ENCODE peak calls at places on chromosomes 5 and 9, in nine cellular contexts. D, E, S, Y, M, W, L, A and I are unnamed samples.

GRCh38 chr5:14246350-14247053 is 103.4 kb downstream of the TRIO start:
- DNase-seq in D (no peak), E (no peak), S (no peak), Y (no peak), M (no peak), W (no peak), L (no peak), A (no peak), I (no peak)

GRCh38 chr5:103827976-103828375 is 265.4 kb upstream of the NUDT12 start:
- DNase-seq in D (no peak), E (no peak), S (no peak), Y (no peak), M (no peak), W (no peak), L (no peak), A (no peak), I (no peak)

GRCh38 chr5:54832066-54832465 is 153.3 kb downstream of the ESM1 start:
- DNase-seq in D (no peak), E (no peak), S (no peak), Y (peak; percentile 91), M (no peak), W (peak; percentile 51), L (no peak), A (no peak), I (no peak)

GRCh38 chr5:60483046-60483445 is 216.9 kb downstream of the DEPDC1B start:
- DNase-seq in D (no peak), E (no peak), S (no peak), Y (peak; percentile 30), M (no peak), W (no peak), L (no peak), A (no peak), I (no peak)

GRCh38 chr5:174559566-174560090 is 164.8 kb upstream of the MSX2 start:
- DNase-seq in D (no peak), E (no peak), S (no peak), Y (no peak), M (no peak), W (no peak), L (no peak), A (no peak), I (no peak)

GRCh38 chr9:20320921-20321320 is 301.4 kb downstream of the MLLT3 start:
- DNase-seq in D (no peak), E (no peak), S (no peak), Y (no peak), M (no peak), W (no peak), L (no peak), A (no peak), I (no peak)

GRCh38 chr5:172455511-172456061 is 1.3 kb upstream of the SH3PXD2B start:
- DNase-seq in D (peak; percentile 23), E (no peak), S (peak; percentile 71), Y (peak; percentile 75), M (no peak), W (no peak), L (no peak), A (no peak), I (no peak)

GRCh38 chr5:97591781-97592180 is 408.7 kb upstream of the RIOK2 start:
- DNase-seq in D (no peak), E (no peak), S (no peak), Y (no peak), M (no peak), W (no peak), L (no peak), A (no peak), I (no peak)

GRCh38 chr5:133032852-133033742 is 6.7 kb upstream of the ZCCHC10 start:
- DNase-seq in D (no peak), E (no peak), S (no peak), Y (no peak), M (no peak), W (no peak), L (peak; percentile 45), A (no peak), I (no peak)

GRCh38 chr5:109656829-109657228 is 32.9 kb upstream of the MAN2A1 start:
- DNase-seq in D (no peak), E (peak; percentile 70), S (peak; percentile 89), Y (peak; percentile 67), M (peak; percentile 74), W (peak; percentile 14), L (no peak), A (no peak), I (no peak)

GRCh38 chr5:121366515-121366914 is 485.2 kb upstream of the FTMT start:
- DNase-seq in D (no peak), E (no peak), S (peak; percentile 28), Y (peak; percentile 84), M (no peak), W (peak; percentile 18), L (no peak), A (peak; percentile 12), I (no peak)

GRCh38 chr9:79584655-79584982 is 12.9 kb downstream of the TLE4 start:
- DNase-seq in D (no peak), E (no peak), S (no peak), Y (no peak), M (no peak), W (no peak), L (no peak), A (no peak), I (no peak)

GRCh38 chr9:16367605-16368424 is 502.7 kb downstream of the BNC2 start:
- DNase-seq in D (no peak), E (no peak), S (no peak), Y (peak; percentile 91), M (no peak), W (peak; percentile 54), L (no peak), A (no peak), I (no peak)

GRCh38 chr5:74199005-74199404 is 441.5 kb downstream of the ENC1 start:
- DNase-seq in D (no peak), E (no peak), S (no peak), Y (peak; percentile 40), M (no peak), W (no peak), L (no peak), A (no peak), I (no peak)

GRCh38 chr9:130861372-130862180 is 26.5 kb downstream of the ABL1 start:
- DNase-seq in D (no peak), E (no peak), S (no peak), Y (no peak), M (no peak), W (no peak), L (no peak), A (no peak), I (no peak)

GRCh38 chr9:26954050-26954508 is 2.1 kb upstream of the IFT74 start:
- DNase-seq in D (no peak), E (no peak), S (peak; percentile 18), Y (no peak), M (no peak), W (no peak), L (no peak), A (no peak), I (no peak)

GRCh38 chr9:119487118-119487827 is 118.0 kb upstream of the BRINP1 start:
- DNase-seq in D (peak; percentile 19), E (no peak), S (no peak), Y (no peak), M (no peak), W (no peak), L (no peak), A (no peak), I (no peak)
- TF ChIP-seq CTCF in D (no peak), E (no peak), S (no peak), Y (no peak), M (no peak), W (no peak), L (no peak), A (no peak), I (no peak)

GRCh38 chr5:149942199-149942598 is 2.4 kb downstream of the PDE6A start:
- DNase-seq in D (no peak), E (no peak), S (no peak), Y (no peak), M (no peak), W (no peak), L (no peak), A (no peak), I (no peak)
- TF ChIP-seq CTCF in D (no peak), E (no peak), S (no peak), Y (no peak), M (no peak), W (no peak), L (no peak), A (no peak), I (no peak)

DNA sequence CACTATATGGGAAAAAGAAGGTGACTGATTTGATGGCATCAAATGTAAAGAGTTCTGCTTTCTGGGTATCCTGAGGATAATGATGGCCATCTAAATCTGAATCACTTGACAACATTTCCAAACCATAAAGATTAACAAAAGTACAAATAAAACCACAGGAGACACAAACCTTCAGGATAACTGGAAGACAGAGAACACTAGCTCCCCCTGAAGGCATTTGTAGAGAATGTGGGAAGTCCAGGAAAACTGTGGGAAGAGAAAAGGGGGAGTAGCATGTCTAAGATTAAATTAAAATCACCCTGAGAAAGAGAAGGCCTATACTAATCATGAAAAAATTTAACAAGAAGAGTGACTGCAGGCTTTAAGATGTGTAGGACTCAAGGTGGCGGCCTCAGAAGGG is 116.2 kb downstream of the PRELID2 start:
- DNase-seq in D (no peak), E (no peak), S (peak; percentile 51), Y (peak; percentile 37), M (no peak), W (peak; percentile 15), L (no peak), A (peak; percentile 10), I (no peak)
- TF ChIP-seq CTCF in D (no peak), E (no peak), S (peak; percentile 71), Y (peak; percentile 66), M (no peak), W (peak; percentile 75), L (no peak), A (peak; percentile 56), I (peak; percentile 51)

GRCh38 chr5:149552038-149552494 is 827 bp upstream of the CSNK1A1 start:
- DNase-seq in D (no peak), E (no peak), S (no peak), Y (no peak), M (no peak), W (no peak), L (no peak), A (no peak), I (no peak)
- TF ChIP-seq CTCF in D (no peak), E (no peak), S (no peak), Y (no peak), M (no peak), W (no peak), L (no peak), A (no peak), I (peak; percentile 23)

DNA sequence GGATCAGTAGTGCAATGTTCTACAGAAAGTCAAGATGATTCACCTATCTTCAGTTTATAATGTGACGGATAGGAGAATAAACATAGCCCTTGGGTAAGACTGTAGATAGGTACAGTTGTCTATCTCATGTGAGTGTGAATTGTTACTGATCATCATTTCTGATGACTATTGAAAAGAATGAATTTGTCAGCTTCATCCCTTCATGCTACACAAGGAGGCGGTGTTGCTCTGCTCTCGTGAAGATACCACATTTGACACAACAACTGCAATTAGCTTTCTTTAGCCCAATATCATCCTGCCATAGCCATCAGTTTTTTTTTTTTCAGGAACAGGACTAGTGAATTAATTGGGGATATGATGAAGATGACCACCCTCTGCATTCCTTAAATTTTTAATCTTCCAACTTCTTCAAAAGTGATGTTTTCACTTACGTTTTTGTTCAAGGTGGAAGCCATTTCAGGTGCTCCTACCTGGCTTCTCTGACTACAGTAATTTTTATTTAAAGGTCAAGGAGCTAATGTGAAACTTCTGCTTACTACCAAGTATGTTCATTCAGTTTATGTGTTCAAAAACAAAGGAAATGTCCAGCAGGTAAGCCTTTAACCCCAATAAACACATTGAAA is 152.9 kb upstream of the MOCS2 start:
- DNase-seq in D (peak; percentile 29), E (no peak), S (peak; percentile 81), Y (peak; percentile 87), M (no peak), W (no peak), L (no peak), A (no peak), I (no peak)
- TF ChIP-seq CTCF in D (peak; percentile 27), E (peak; percentile 36), S (peak; percentile 80), Y (peak; percentile 53), M (no peak), W (peak; percentile 59), L (no peak), A (peak; percentile 55), I (peak; percentile 62)

GRCh38 chr5:62689599-62690368 is 111.2 kb downstream of the LRRC70 start:
- DNase-seq in D (no peak), E (no peak), S (no peak), Y (peak; percentile 6), M (no peak), W (no peak), L (no peak), A (no peak), I (no peak)
- TF ChIP-seq CTCF in D (no peak), E (no peak), S (no peak), Y (no peak), M (no peak), W (no peak), L (no peak), A (no peak), I (no peak)